ENCODE peak calls at places on chromosomes 11 and 22, in nine cellular contexts. One of them, this sample, is unnamed.

GRCh38 chr11:47229161-47229560 is 14.4 kb downstream of the DDB2 start:
- DNase-seq in kidney: no peak
- DNase-seq in foreskin fibroblast: no peak
- DNase-seq in AG04450: no peak
- DNase-seq in GM12878: no peak
- DNase-seq in NB4: no peak
- DNase-seq in HCT116: no peak
- DNase-seq in HepG2: no peak
- DNase-seq in fibroblast of the aortic adventitia: no peak
- DNase-seq in this sample: no peak

GRCh38 chr11:62925745-62926668 is 4.8 kb upstream of the CHRM1 start:
- DNase-seq in foreskin fibroblast: no peak
- DNase-seq in kidney: peak; percentile 77
- DNase-seq in NB4: no peak
- DNase-seq in HepG2: no peak
- DNase-seq in AG04450: no peak
- DNase-seq in HCT116: no peak
- DNase-seq in GM12878: no peak
- DNase-seq in fibroblast of the aortic adventitia: no peak
- DNase-seq in this sample: no peak

GRCh38 chr22:26590525-26590858 is 560 bp upstream of the TPST2 start:
- DNase-seq in GM12878: no peak
- DNase-seq in NB4: no peak
- DNase-seq in HepG2: peak; percentile 4
- DNase-seq in kidney: no peak
- DNase-seq in fibroblast of the aortic adventitia: no peak
- DNase-seq in HCT116: no peak
- DNase-seq in AG04450: no peak
- DNase-seq in foreskin fibroblast: peak; percentile 29
- DNase-seq in this sample: peak; percentile 65

GRCh38 chr11:124900464-124900863 is 2.8 kb upstream of the ROBO4 start:
- DNase-seq in HCT116: peak; percentile 23
- DNase-seq in NB4: no peak
- DNase-seq in foreskin fibroblast: peak; percentile 93
- DNase-seq in fibroblast of the aortic adventitia: peak; percentile 88
- DNase-seq in HepG2: peak; percentile 25
- DNase-seq in AG04450: peak; percentile 68
- DNase-seq in kidney: no peak
- DNase-seq in GM12878: no peak
- DNase-seq in this sample: peak; percentile 90

GRCh38 chr11:86460461-86461404 is 86.0 kb downstream of the CCDC81 start:
- DNase-seq in GM12878: no peak
- DNase-seq in NB4: no peak
- DNase-seq in kidney: no peak
- DNase-seq in HepG2: no peak
- DNase-seq in HCT116: no peak
- DNase-seq in AG04450: no peak
- DNase-seq in fibroblast of the aortic adventitia: no peak
- DNase-seq in foreskin fibroblast: no peak
- DNase-seq in this sample: no peak

GRCh38 chr22:50730941-50731661 is 6.9 kb upstream of the ACR start:
- DNase-seq in NB4: no peak
- DNase-seq in kidney: peak; percentile 79
- DNase-seq in fibroblast of the aortic adventitia: peak; percentile 3
- DNase-seq in HepG2: no peak
- DNase-seq in AG04450: no peak
- DNase-seq in foreskin fibroblast: no peak
- DNase-seq in GM12878: no peak
- DNase-seq in HCT116: no peak
- DNase-seq in this sample: peak; percentile 11

GRCh38 chr22:49933236-49933921 is 14.9 kb downstream of the CRELD2 start:
- DNase-seq in AG04450: no peak
- DNase-seq in HCT116: no peak
- DNase-seq in HepG2: no peak
- DNase-seq in foreskin fibroblast: no peak
- DNase-seq in kidney: peak; percentile 95
- DNase-seq in fibroblast of the aortic adventitia: no peak
- DNase-seq in GM12878: no peak
- DNase-seq in NB4: no peak
- DNase-seq in this sample: no peak

GRCh38 chr11:35810045-35810444 is 133.8 kb upstream of the LDLRAD3 start:
- DNase-seq in HCT116: no peak
- DNase-seq in fibroblast of the aortic adventitia: no peak
- DNase-seq in NB4: no peak
- DNase-seq in foreskin fibroblast: no peak
- DNase-seq in HepG2: no peak
- DNase-seq in GM12878: no peak
- DNase-seq in AG04450: no peak
- DNase-seq in kidney: no peak
- DNase-seq in this sample: peak; percentile 40

GRCh38 chr11:8249482-8249881 is 14.2 kb downstream of the LMO1 start:
- DNase-seq in fibroblast of the aortic adventitia: no peak
- DNase-seq in GM12878: no peak
- DNase-seq in HepG2: no peak
- DNase-seq in foreskin fibroblast: no peak
- DNase-seq in kidney: peak; percentile 35
- DNase-seq in AG04450: no peak
- DNase-seq in NB4: no peak
- DNase-seq in HCT116: no peak
- DNase-seq in this sample: no peak

GRCh38 chr22:41184679-41185078 is 20.4 kb upstream of the L3MBTL2 start:
- DNase-seq in NB4: no peak
- DNase-seq in foreskin fibroblast: no peak
- DNase-seq in HCT116: no peak
- DNase-seq in HepG2: no peak
- DNase-seq in fibroblast of the aortic adventitia: no peak
- DNase-seq in AG04450: no peak
- DNase-seq in GM12878: no peak
- DNase-seq in kidney: no peak
- DNase-seq in this sample: no peak

GRCh38 chr11:68312780-68313573 is 586 bp downstream of the LRP5 start:
- DNase-seq in fibroblast of the aortic adventitia: no peak
- DNase-seq in AG04450: no peak
- DNase-seq in kidney: no peak
- DNase-seq in GM12878: no peak
- DNase-seq in HCT116: no peak
- DNase-seq in NB4: peak; percentile 53
- DNase-seq in HepG2: no peak
- DNase-seq in foreskin fibroblast: no peak
- DNase-seq in this sample: no peak

GRCh38 chr11:126485021-126485781 is 129.7 kb downstream of the ST3GAL4 start:
- DNase-seq in fibroblast of the aortic adventitia: peak; percentile 25
- DNase-seq in NB4: no peak
- DNase-seq in AG04450: peak; percentile 43
- DNase-seq in kidney: no peak
- DNase-seq in HCT116: no peak
- DNase-seq in foreskin fibroblast: peak; percentile 56
- DNase-seq in GM12878: no peak
- DNase-seq in HepG2: no peak
- DNase-seq in this sample: peak; percentile 78

GRCh38 chr11:44380009-44380313 is 70.0 kb upstream of the ALX4 start:
- DNase-seq in GM12878: no peak
- DNase-seq in fibroblast of the aortic adventitia: no peak
- DNase-seq in kidney: no peak
- DNase-seq in HCT116: no peak
- DNase-seq in foreskin fibroblast: no peak
- DNase-seq in NB4: no peak
- DNase-seq in HepG2: no peak
- DNase-seq in AG04450: no peak
- DNase-seq in this sample: no peak

GRCh38 chr11:11157201-11157600 is 195.8 kb downstream of the CSNK2A3 start:
- DNase-seq in GM12878: no peak
- DNase-seq in AG04450: no peak
- DNase-seq in fibroblast of the aortic adventitia: peak; percentile 39
- DNase-seq in HepG2: peak; percentile 33
- DNase-seq in kidney: no peak
- DNase-seq in NB4: peak; percentile 49
- DNase-seq in foreskin fibroblast: no peak
- DNase-seq in HCT116: peak; percentile 21
- DNase-seq in this sample: peak; percentile 11
- TF ChIP-seq CTCF in GM12878: peak; percentile 52
- TF ChIP-seq CTCF in AG04450: peak; percentile 59
- TF ChIP-seq CTCF in fibroblast of the aortic adventitia: peak; percentile 57
- TF ChIP-seq CTCF in HepG2: peak; percentile 55
- TF ChIP-seq CTCF in kidney: peak; percentile 34
- TF ChIP-seq CTCF in NB4: peak; percentile 58
- TF ChIP-seq CTCF in foreskin fibroblast: peak; percentile 61
- TF ChIP-seq CTCF in HCT116: peak; percentile 49
- TF ChIP-seq CTCF in this sample: peak; percentile 44

DNA sequence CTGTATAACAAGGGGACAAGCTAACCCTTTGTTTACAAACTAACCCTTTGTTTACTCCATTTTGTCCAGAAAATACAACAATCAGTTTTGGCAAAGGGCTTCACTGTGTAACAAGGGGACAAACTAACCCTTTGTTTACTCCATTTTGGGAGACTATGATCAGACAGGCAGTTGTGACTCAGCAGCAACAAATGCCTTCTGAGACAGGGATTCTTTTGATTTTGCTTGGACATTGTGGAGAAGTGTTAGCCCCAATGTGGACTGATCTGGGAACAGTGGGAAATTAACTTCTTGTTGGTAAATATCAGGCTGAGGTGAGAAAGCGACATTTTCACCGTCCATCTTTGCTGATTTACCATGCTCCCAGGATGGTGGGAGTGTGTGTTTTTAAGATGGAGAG is 983 bp downstream of the EHF start:
- DNase-seq in HCT116: no peak
- DNase-seq in AG04450: no peak
- DNase-seq in foreskin fibroblast: no peak
- DNase-seq in HepG2: peak; percentile 30
- DNase-seq in GM12878: no peak
- DNase-seq in fibroblast of the aortic adventitia: no peak
- DNase-seq in NB4: no peak
- DNase-seq in kidney: no peak
- DNase-seq in this sample: peak; percentile 12
- H3K4me3 ChIP-seq in HCT116: no peak overlapping the region
- H3K4me3 ChIP-seq in AG04450: no peak overlapping the region
- H3K4me3 ChIP-seq in foreskin fibroblast: no peak overlapping the region
- H3K4me3 ChIP-seq in HepG2: no peak overlapping the region
- H3K4me3 ChIP-seq in GM12878: no peak overlapping the region
- H3K4me3 ChIP-seq in fibroblast of the aortic adventitia: no peak overlapping the region
- H3K4me3 ChIP-seq in NB4: no peak overlapping the region
- H3K4me3 ChIP-seq in kidney: no peak overlapping the region
- H3K4me3 ChIP-seq in this sample: no peak overlapping the region

DNA sequence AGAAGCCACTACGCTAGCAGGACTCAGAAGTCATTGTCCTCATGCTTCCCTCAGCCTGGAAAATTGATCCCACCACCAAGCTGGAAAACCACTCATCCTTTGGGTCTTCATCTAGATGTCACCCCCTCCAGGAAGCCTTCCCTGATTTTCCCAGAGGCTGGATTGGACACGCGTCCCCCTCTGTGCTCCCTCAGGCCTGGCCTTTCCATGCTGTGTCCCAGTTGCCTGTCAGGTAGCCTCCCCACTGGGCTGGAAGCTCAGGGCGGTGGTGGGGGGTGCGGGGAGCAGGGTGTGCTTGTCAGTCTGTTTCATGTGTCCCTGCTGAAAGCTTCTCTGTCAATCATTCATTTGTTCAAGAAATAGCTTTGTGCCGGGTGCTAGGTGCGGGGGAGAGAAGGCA is 12.2 kb upstream of the CD5 start:
- DNase-seq in fibroblast of the aortic adventitia: no peak
- DNase-seq in kidney: no peak
- DNase-seq in GM12878: no peak
- DNase-seq in foreskin fibroblast: no peak
- DNase-seq in AG04450: no peak
- DNase-seq in HCT116: no peak
- DNase-seq in NB4: no peak
- DNase-seq in HepG2: no peak
- DNase-seq in this sample: no peak
- TF ChIP-seq CTCF in fibroblast of the aortic adventitia: no peak
- TF ChIP-seq CTCF in kidney: no peak
- TF ChIP-seq CTCF in GM12878: no peak
- TF ChIP-seq CTCF in foreskin fibroblast: no peak
- TF ChIP-seq CTCF in AG04450: no peak
- TF ChIP-seq CTCF in HCT116: no peak
- TF ChIP-seq CTCF in NB4: no peak
- TF ChIP-seq CTCF in HepG2: no peak
- TF ChIP-seq CTCF in this sample: no peak

GRCh38 chr11:94544582-94544831 is 786 bp downstream of the FUT4 start:
- DNase-seq in NB4: no peak
- DNase-seq in kidney: no peak
- DNase-seq in fibroblast of the aortic adventitia: no peak
- DNase-seq in GM12878: no peak
- DNase-seq in HepG2: no peak
- DNase-seq in foreskin fibroblast: no peak
- DNase-seq in HCT116: no peak
- DNase-seq in AG04450: no peak
- DNase-seq in this sample: no peak

GRCh38 chr11:94544832-94545640 is 1.3 kb downstream of the FUT4 start:
- DNase-seq in AG04450: no peak
- DNase-seq in fibroblast of the aortic adventitia: no peak
- DNase-seq in HepG2: no peak
- DNase-seq in foreskin fibroblast: no peak
- DNase-seq in GM12878: no peak
- DNase-seq in NB4: peak; percentile 72
- DNase-seq in HCT116: no peak
- DNase-seq in kidney: peak; percentile 86
- DNase-seq in this sample: peak; percentile 40

GRCh38 chr11:94543695-94544581 is at the start of gene FUT4:
- DNase-seq in NB4: peak; percentile 98
- DNase-seq in GM12878: no peak
- DNase-seq in fibroblast of the aortic adventitia: peak; percentile 75
- DNase-seq in HCT116: peak; percentile 82
- DNase-seq in foreskin fibroblast: peak; percentile 81
- DNase-seq in kidney: peak; percentile 96
- DNase-seq in HepG2: peak; percentile 24
- DNase-seq in AG04450: peak; percentile 29
- DNase-seq in this sample: peak; percentile 85

GRCh38 chr11:94546886-94547285 is 3.2 kb downstream of the FUT4 start:
- DNase-seq in AG04450: no peak
- DNase-seq in fibroblast of the aortic adventitia: no peak
- DNase-seq in GM12878: no peak
- DNase-seq in NB4: peak; percentile 70
- DNase-seq in HepG2: no peak
- DNase-seq in kidney: no peak
- DNase-seq in foreskin fibroblast: no peak
- DNase-seq in HCT116: no peak
- DNase-seq in this sample: no peak

DNA sequence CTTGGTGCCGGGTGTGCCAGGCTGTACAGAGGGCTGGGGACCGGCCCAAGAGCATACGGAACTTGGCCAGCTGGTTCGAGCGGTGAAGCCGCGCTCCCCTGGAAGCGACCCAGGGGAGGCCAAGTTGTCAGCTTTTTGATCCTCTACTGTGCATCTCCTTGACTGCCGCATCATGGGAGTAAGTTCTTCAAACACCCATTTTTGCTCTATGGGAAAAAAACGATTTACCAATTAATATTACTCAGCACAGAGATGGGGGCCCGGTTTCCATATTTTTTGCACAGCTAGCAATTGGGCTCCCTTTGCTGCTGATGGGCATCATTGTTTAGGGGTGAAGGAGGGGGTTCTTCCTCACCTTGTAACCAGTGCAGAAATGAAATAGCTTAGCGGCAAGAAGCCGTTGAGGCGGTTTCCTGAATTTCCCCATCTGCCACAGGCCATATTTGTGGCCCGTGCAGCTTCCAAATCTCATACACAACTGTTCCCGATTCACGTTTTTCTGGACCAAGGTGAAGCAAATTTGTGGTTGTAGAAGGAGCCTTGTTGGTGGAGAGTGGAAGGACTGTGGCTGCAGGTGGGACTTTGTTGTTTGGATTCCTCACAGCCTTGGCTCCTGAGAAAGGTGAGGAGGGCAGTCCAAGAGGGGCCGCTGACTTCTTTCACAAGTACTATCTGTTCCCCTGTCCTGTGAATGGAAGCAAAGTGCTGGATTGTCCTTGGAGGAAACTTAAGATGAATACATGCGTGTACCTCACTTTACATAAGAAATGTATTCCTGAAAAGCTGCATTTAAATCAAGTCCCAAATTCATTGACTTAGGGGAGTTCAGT is 2.1 kb downstream of the FUT4 start:
- DNase-seq in foreskin fibroblast: no peak
- DNase-seq in NB4: peak; percentile 74
- DNase-seq in kidney: no peak
- DNase-seq in AG04450: no peak
- DNase-seq in GM12878: no peak
- DNase-seq in fibroblast of the aortic adventitia: no peak
- DNase-seq in HepG2: no peak
- DNase-seq in HCT116: no peak
- DNase-seq in this sample: no peak
- H3K4me3 ChIP-seq in foreskin fibroblast: peak overlapping the region; percentile 57
- H3K4me3 ChIP-seq in NB4: peak overlapping the region; percentile 95
- H3K4me3 ChIP-seq in kidney: peak overlapping the region; percentile 16
- H3K4me3 ChIP-seq in AG04450: peak overlapping the region; percentile 60
- H3K4me3 ChIP-seq in GM12878: peak overlapping the region; percentile 80
- H3K4me3 ChIP-seq in fibroblast of the aortic adventitia: peak overlapping the region; percentile 69
- H3K4me3 ChIP-seq in HepG2: no peak overlapping the region
- H3K4me3 ChIP-seq in HCT116: no peak overlapping the region
- H3K4me3 ChIP-seq in this sample: peak overlapping the region; percentile 67

This sample was measured in AG10803.